ENCODE peak calls at places on chromosome 18, in seven cellular contexts. R, H, E, B, O, Y and S are unnamed samples. For H3K36me3, the result is how much of the 10 kb centered on the place peaks cover.

GRCh38 chr18:46148810-46149209 is 44.6 kb downstream of the HAUS1 start:
- DNase-seq in H (peak), O (peak), E (no peak), B (peak), R (peak), Y (peak), S (no peak)

GRCh38 chr18:68916734-68917133 is 118.9 kb downstream of the CCDC102B start:
- DNase-seq in H (no peak), Y (no peak), B (no peak), O (no peak), E (no peak), R (no peak), S (no peak)

GRCh38 chr18:50358844-50359243 is 16.0 kb upstream of the SKA1 start:
- DNase-seq in Y (no peak), B (no peak), E (no peak), H (no peak), R (no peak), O (no peak), S (no peak)

GRCh38 chr18:70636991-70637390 is 348.1 kb downstream of the SOCS6 start:
- DNase-seq in Y (no peak), O (no peak), H (no peak), E (no peak), B (no peak), R (no peak), S (no peak)

GRCh38 chr18:52422985-52423601 is 83.1 kb downstream of the DCC start:
- DNase-seq in O (no peak), B (no peak), R (no peak), Y (no peak), E (no peak), H (peak), S (no peak)

GRCh38 chr18:57748770-57749603 is 54.1 kb downstream of the ATP8B1 start:
- DNase-seq in H (no peak), B (no peak), Y (peak), E (no peak), O (no peak), R (peak), S (no peak)

GRCh38 chr18:67669993-67670671 is 153.6 kb upstream of the DSEL start:
- DNase-seq in E (peak), B (no peak), O (no peak), H (no peak), Y (peak), R (no peak), S (no peak)

GRCh38 chr18:60693426-60693825 is 320.9 kb upstream of the MC4R start:
- DNase-seq in H (no peak), R (no peak), E (no peak), Y (no peak), O (no peak), B (no peak), S (no peak)

GRCh38 chr18:13222371-13223281 is 4.1 kb downstream of the LDLRAD4 start:
- DNase-seq in E (peak), H (no peak), B (peak), Y (peak), O (peak), R (no peak), S (peak)

GRCh38 chr18:36527025-36527424 is 229.5 kb downstream of the FHOD3 start:
- DNase-seq in R (no peak), H (no peak), Y (no peak), E (no peak), B (no peak), O (no peak), S (no peak)

GRCh38 chr18:57223160-57223870 is 76.4 kb downstream of the BOD1L2 start:
- DNase-seq in O (no peak), E (no peak), Y (no peak), R (no peak), B (no peak), H (no peak), S (no peak)

GRCh38 chr18:80143876-80144275 is 34.8 kb downstream of the ADNP2 start:
- DNase-seq in Y (peak), H (no peak), B (no peak), R (no peak), E (no peak), O (no peak), S (no peak)

GRCh38 chr18:62199629-62200028 is 12.6 kb downstream of the RELCH start:
- DNase-seq in R (no peak), E (no peak), O (no peak), B (no peak), H (no peak), Y (no peak), S (no peak)

GRCh38 chr18:31612124-31612523 is 20.4 kb downstream of the TTR start:
- DNase-seq in Y (no peak), B (no peak), E (no peak), R (no peak), H (no peak), O (peak), S (no peak)

GRCh38 chr18:64809801-64810200 is 660.9 kb upstream of the LINC00305 start:
- DNase-seq in B (peak), Y (no peak), O (no peak), E (no peak), H (no peak), R (no peak), S (no peak)

GRCh38 chr18:13642440-13642827 is 83.9 kb downstream of the FAM210A start:
- DNase-seq in B (no peak), Y (no peak), E (no peak), R (no peak), O (no peak), H (no peak), S (no peak)

GRCh38 chr18:54261894-54262293 is 7.4 kb upstream of the POLI start:
- DNase-seq in H (no peak), O (no peak), R (peak), E (no peak), Y (no peak), B (no peak), S (no peak)

GRCh38 chr18:35376393-35376741 is 770 bp downstream of the ZNF396 start:
- DNase-seq in H (peak), Y (no peak), E (no peak), R (no peak), O (no peak), B (peak), S (peak)

GRCh38 chr18:37944871-37945270 is 379.3 kb upstream of the CELF4 start:
- DNase-seq in Y (no peak), E (no peak), R (no peak), H (no peak), O (no peak), B (no peak), S (no peak)

GRCh38 chr18:73887801-73888200 is 259.8 kb downstream of the FBXO15 start:
- DNase-seq in H (no peak), Y (no peak), O (no peak), E (no peak), B (no peak), R (no peak), S (no peak)

GRCh38 chr18:926946-927345 is 22.3 kb downstream of the ADCYAP1 start:
- DNase-seq in O (no peak), H (no peak), R (no peak), E (no peak), B (no peak), Y (no peak), S (no peak)

GRCh38 chr18:12377556-12378553 is 828 bp upstream of the AFG3L2 start:
- DNase-seq in E (no peak), R (no peak), H (peak), B (no peak), O (no peak), Y (peak), S (no peak)

GRCh38 chr18:8561123-8561905 is 47.9 kb upstream of the RAB12 start:
- DNase-seq in R (no peak), H (no peak), Y (no peak), E (no peak), O (no peak), B (no peak), S (peak)

GRCh38 chr18:67265464-67266245 is 250.9 kb downstream of the DSEL start:
- DNase-seq in E (peak), B (no peak), R (no peak), O (no peak), Y (peak), H (no peak), S (no peak)

GRCh38 chr18:72895548-72895947 is 27.8 kb upstream of the NETO1 start:
- DNase-seq in O (no peak), Y (no peak), R (no peak), H (no peak), E (no peak), B (no peak), S (no peak)

GRCh38 chr18:57220485-57220884 is 73.6 kb downstream of the BOD1L2 start:
- DNase-seq in O (no peak), B (no peak), E (no peak), Y (no peak), R (no peak), H (peak), S (no peak)

GRCh38 chr18:50560681-50561629 is 1.1 kb downstream of the MAPK4 start:
- DNase-seq in H (peak), R (no peak), E (no peak), O (no peak), B (no peak), Y (no peak), S (no peak)

GRCh38 chr18:59634096-59634495 is 63.1 kb downstream of the CCBE1 start:
- DNase-seq in B (no peak), E (no peak), Y (no peak), R (no peak), O (no peak), H (no peak), S (no peak)

GRCh38 chr18:44744206-44745180 is 63.8 kb downstream of the SETBP1 start:
- DNase-seq in E (no peak), B (no peak), O (peak), R (no peak), H (peak), Y (no peak), S (no peak)

GRCh38 chr18:61400714-61401113 is 67.5 kb downstream of the CDH20 start:
- DNase-seq in E (peak), Y (peak), H (no peak), O (no peak), B (no peak), R (no peak), S (no peak)

GRCh38 chr18:845152-845819 is 33.2 kb upstream of the YES1 start:
- DNase-seq in Y (peak), B (peak), O (no peak), E (peak), H (no peak), R (no peak), S (no peak)

GRCh38 chr18:57062841-57063240 is 84.0 kb upstream of the BOD1L2 start:
- DNase-seq in Y (no peak), B (no peak), R (no peak), O (no peak), H (no peak), E (no peak), S (no peak)

GRCh38 chr18:40841473-40841872 is 1113.6 kb upstream of the PIK3C3 start:
- DNase-seq in R (no peak), B (no peak), Y (peak), E (peak), O (no peak), H (no peak), S (no peak)

GRCh38 chr18:76994086-76994654 is 138.4 kb downstream of the MBP start:
- DNase-seq in E (no peak), H (no peak), R (no peak), O (no peak), Y (no peak), B (no peak), S (no peak)

GRCh38 chr18:76993573-76993972 is 139.0 kb downstream of the MBP start:
- DNase-seq in B (no peak), H (no peak), Y (no peak), O (no peak), E (no peak), R (no peak), S (no peak)

GRCh38 chr18:76991021-76991688 is 141.4 kb downstream of the MBP start:
- DNase-seq in E (no peak), R (no peak), Y (no peak), H (no peak), B (no peak), O (peak), S (no peak)

GRCh38 chr18:76992226-76993084 is 140.1 kb downstream of the MBP start:
- DNase-seq in H (no peak), Y (no peak), B (no peak), R (no peak), E (no peak), O (no peak), S (no peak)

GRCh38 chr18:76993085-76993382 is 139.5 kb downstream of the MBP start:
- DNase-seq in R (no peak), Y (no peak), B (no peak), E (no peak), H (no peak), O (no peak), S (no peak)
- H3K36me3 ChIP-seq in R (under half), Y (under half), B (under half), E (under half), H (under half), O (under half), S (under half)

GRCh38 chr18:24014986-24015896 is 687 bp downstream of the TTC39C start:
- DNase-seq in R (peak), B (peak), E (peak), H (peak), Y (peak), O (peak), S (peak)
- TF ChIP-seq CTCF in R (no peak), B (no peak), E (no peak), H (no peak), Y (no peak), O (no peak), S (no peak)

DNA sequence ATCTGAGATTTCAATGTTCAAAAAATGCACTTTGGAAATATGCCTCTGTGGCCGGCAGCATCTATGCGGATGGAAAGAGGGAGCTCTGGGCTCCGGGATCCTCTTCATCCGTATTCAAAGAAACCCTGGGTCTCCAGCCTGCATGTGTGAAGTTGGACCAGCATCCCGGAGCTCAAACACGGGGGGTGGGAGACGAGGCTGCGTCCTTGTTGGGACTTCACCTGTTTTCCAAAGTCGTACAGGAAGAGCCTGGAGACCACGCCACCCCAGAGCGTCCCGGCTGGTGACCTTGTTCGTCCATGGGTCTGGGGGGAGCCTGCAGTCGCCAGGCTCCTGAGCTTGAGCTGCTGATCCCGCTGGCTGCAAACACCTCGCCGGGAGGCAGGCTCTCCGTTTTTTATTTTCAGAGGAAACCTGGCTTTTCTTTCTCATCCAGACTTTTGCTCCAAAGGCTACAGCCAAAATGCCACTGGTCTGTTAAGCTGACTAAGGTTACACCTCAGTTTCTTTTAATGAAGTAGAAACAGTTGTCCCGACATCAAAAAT is 77.4 kb downstream of the PTGR3 start:
- DNase-seq in B (peak), H (no peak), O (no peak), E (no peak), R (no peak), Y (no peak), S (no peak)
- H3K4me3 ChIP-seq in B (no peak), H (no peak), O (no peak), E (peak), R (no peak), Y (no peak), S (peak)

GRCh38 chr18:48801728-48802542 is 148.8 kb downstream of the SMAD7 start:
- DNase-seq in H (no peak), B (peak), E (no peak), R (no peak), O (no peak), Y (no peak), S (peak)
- H3K36me3 ChIP-seq in H (under half), B (under half), E (under half), R (under half), O (under half), Y (under half), S (under half)

DNA sequence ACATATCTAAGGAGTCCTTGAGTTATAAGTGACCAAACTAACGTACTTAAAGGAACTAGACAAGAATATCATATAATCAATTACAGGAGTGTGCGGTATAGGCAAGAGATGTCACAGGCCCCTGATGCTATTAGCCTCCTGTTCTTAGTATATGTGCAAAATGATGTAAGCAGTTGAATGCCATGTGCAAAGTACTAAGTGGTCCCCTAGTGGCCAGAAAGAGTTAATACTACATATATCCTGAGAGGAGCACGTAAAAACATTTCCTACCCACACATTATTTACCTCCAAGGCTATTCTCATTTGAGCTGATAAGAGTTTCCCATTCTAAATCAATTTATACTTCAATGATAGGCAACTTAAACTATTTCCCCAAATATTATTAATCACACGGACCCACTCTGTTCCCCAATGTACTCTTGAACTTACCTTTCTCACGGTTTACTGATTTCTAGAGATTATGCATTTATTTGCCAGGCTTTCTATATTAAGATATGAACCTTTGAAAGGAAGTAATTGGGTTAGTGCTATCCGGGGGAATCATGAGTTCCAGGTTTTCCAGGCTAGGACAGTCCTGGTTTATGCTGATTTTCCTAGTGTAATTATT is 158.0 kb upstream of the KLHL14 start:
- DNase-seq in E (no peak), Y (peak), H (peak), R (peak), O (no peak), B (no peak), S (no peak)
- TF ChIP-seq CTCF in E (peak), Y (peak), H (peak), R (peak), O (peak), B (peak), S (no peak)

GRCh38 chr18:3526421-3527354 is 76.7 kb downstream of the TGIF1 start:
- DNase-seq in R (peak), O (no peak), H (peak), Y (peak), E (no peak), B (no peak), S (no peak)
- H3K4me3 ChIP-seq in R (peak), O (no peak), H (no peak), Y (no peak), E (no peak), B (no peak), S (no peak)

DNA sequence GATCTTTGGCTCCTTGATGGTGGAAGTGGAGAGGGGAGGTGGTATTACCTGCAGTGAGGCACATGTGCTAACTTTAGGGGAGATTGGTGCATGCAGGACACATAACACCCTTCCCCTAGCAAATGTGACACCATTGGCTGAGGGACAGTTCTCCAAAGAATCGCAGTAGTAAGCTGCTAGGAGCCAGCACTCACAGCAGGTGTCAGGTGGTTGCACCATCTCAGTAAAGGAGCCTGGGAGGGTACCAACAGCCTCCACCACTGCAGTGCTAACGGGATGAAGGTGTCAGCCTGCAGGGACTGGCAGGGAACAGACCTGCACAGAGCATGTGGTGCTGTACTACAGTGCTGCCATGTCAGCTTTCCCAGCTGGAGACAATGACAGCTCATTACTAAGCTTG is 127.3 kb upstream of the PIEZO2 start:
- DNase-seq in B (no peak), H (no peak), O (no peak), E (no peak), Y (no peak), R (no peak), S (no peak)
- H3K36me3 ChIP-seq in B (under half), H (under half), O (under half), E (under half), Y (under half), R (under half), S (under half)

GRCh38 chr18:22363867-22364463 is 53.8 kb downstream of the CTAGE1 start:
- DNase-seq in R (no peak), O (no peak), B (no peak), E (no peak), Y (peak), H (no peak), S (no peak)
- TF ChIP-seq CTCF in R (no peak), O (peak), B (peak), E (peak), Y (no peak), H (peak), S (no peak)

GRCh38 chr18:41906528-41907256 is 48.3 kb upstream of the PIK3C3 start:
- DNase-seq in E (peak), B (no peak), R (peak), O (no peak), Y (peak), H (peak), S (no peak)
- H3K4me3 ChIP-seq in E (peak), B (no peak), R (no peak), O (no peak), Y (no peak), H (no peak), S (no peak)

DNA sequence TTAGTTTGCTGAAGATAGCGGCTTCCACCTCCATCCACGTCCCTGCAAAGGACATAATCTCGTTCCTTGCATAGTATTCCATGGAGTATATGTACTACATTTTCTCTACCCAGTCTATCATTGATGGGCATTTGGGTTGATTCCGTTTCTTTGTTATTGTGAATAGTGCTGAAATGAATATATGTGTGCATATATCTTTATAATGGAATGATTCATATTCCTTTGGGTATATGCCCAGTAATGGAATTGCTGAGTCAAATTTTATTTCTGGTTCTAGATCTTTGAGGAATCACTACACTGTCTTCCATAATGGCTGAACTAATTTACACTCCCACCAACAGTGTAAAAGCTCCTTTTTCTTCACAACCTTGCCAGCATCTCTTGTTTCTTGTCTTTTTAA is 255.4 kb upstream of the CDH2 start:
- DNase-seq in Y (no peak), H (no peak), O (no peak), E (no peak), R (no peak), B (no peak), S (no peak)
- H3K36me3 ChIP-seq in Y (under half), H (under half), O (under half), E (under half), R (under half), B (under half), S (under half)